ENCODE peak calls at places on chromosomes 6 and 20, in eight cellular contexts. F is CD8-positive, alpha-beta memory T cell; Z is heart left ventricle; A is uterus; H is mesothelial cell of epicardium; E is left colon; L is activated naive CD4-positive, alpha-beta T cell; V is activated gamma-delta T cell treated with Interleukin-2 at 50 U/mL for 16 hours. G is an unnamed sample.

GRCh38 chr6:13486679-13487121 is 700 bp downstream of the GFOD1 start:
- DNase-seq in F (peak), Z (peak), A (peak), H (no peak), E (peak), L (peak), V (peak), G (peak)

GRCh38 chr6:54282186-54282585 is 26.1 kb upstream of the TINAG start:
- DNase-seq in F (no peak), Z (no peak), A (no peak), H (no peak), E (no peak), L (no peak), V (no peak), G (peak)

GRCh38 chr20:32672982-32673727 is 586 bp downstream of the C20orf203 start:
- DNase-seq in F (peak), Z (no peak), A (no peak), H (no peak), E (peak), L (no peak), V (peak), G (no peak)

GRCh38 chr20:17646901-17647301 is 35.1 kb downstream of the RRBP1 start:
- DNase-seq in F (no peak), Z (no peak), A (no peak), H (peak), E (peak), L (no peak), V (no peak), G (no peak)

GRCh38 chr6:156658186-156658585 is 119.0 kb upstream of the ARID1B start:
- DNase-seq in F (no peak), Z (peak), A (no peak), H (no peak), E (no peak), L (no peak), V (no peak), G (peak)

GRCh38 chr6:157396026-157396425 is 15.0 kb downstream of the ZDHHC14 start:
- DNase-seq in F (no peak), Z (no peak), A (no peak), H (no peak), E (no peak), L (no peak), V (no peak), G (no peak)

GRCh38 chr6:83998021-83998584 is 35.5 kb upstream of the MRAP2 start:
- DNase-seq in F (no peak), Z (no peak), A (no peak), H (no peak), E (no peak), L (no peak), V (no peak), G (no peak)

GRCh38 chr6:53461041-53461656 is 83.8 kb downstream of the GCLC start:
- DNase-seq in F (no peak), Z (no peak), A (no peak), H (no peak), E (no peak), L (no peak), V (no peak), G (peak)

GRCh38 chr6:85169189-85169588 is 280.7 kb upstream of the NT5E start:
- DNase-seq in F (no peak), Z (no peak), A (no peak), H (no peak), E (no peak), L (no peak), V (no peak), G (no peak)

GRCh38 chr6:21396313-21396712 is 197.2 kb upstream of the SOX4 start:
- DNase-seq in F (no peak), Z (no peak), A (no peak), H (no peak), E (no peak), L (no peak), V (no peak), G (peak)

GRCh38 chr6:137571854-137572253 is 77.7 kb upstream of the OLIG3 start:
- DNase-seq in F (peak), Z (no peak), A (no peak), H (no peak), E (no peak), L (no peak), V (peak), G (peak)

GRCh38 chr6:128118401-128118800 is 217.5 kb upstream of the THEMIS start:
- DNase-seq in F (no peak), Z (no peak), A (no peak), H (no peak), E (no peak), L (no peak), V (no peak), G (peak)

GRCh38 chr6:154432533-154433476 is 76.2 kb upstream of the IPCEF1 start:
- DNase-seq in F (no peak), Z (no peak), A (no peak), H (no peak), E (no peak), L (no peak), V (no peak), G (peak)

GRCh38 chr20:57653910-57654309 is 33.7 kb upstream of the ZBP1 start:
- DNase-seq in F (no peak), Z (peak), A (peak), H (no peak), E (no peak), L (no peak), V (no peak), G (no peak)

GRCh38 chr20:57769756-57770155 is 59.9 kb upstream of the PMEPA1 start:
- DNase-seq in F (no peak), Z (no peak), A (no peak), H (no peak), E (no peak), L (no peak), V (no peak), G (no peak)

GRCh38 chr6:149409617-149410016 is 9.6 kb downstream of the SUMO4 start:
- DNase-seq in F (no peak), Z (no peak), A (no peak), H (no peak), E (no peak), L (no peak), V (no peak), G (no peak)

GRCh38 chr20:50921055-50921454 is 10.2 kb downstream of the ADNP start:
- DNase-seq in F (peak), Z (no peak), A (no peak), H (no peak), E (no peak), L (no peak), V (no peak), G (peak)

GRCh38 chr6:131096786-131097185 is 33.7 kb upstream of the EPB41L2 start:
- DNase-seq in F (no peak), Z (no peak), A (no peak), H (no peak), E (no peak), L (no peak), V (no peak), G (no peak)

GRCh38 chr20:37936451-37936850 is 33.5 kb downstream of the VSTM2L start:
- DNase-seq in F (no peak), Z (no peak), A (no peak), H (no peak), E (no peak), L (no peak), V (no peak), G (no peak)

GRCh38 chr20:57810511-57811372 is 100.9 kb upstream of the PMEPA1 start:
- DNase-seq in F (no peak), Z (no peak), A (no peak), H (no peak), E (no peak), L (no peak), V (no peak), G (no peak)

GRCh38 chr6:37635319-37635718 is 62.4 kb downstream of the MDGA1 start:
- DNase-seq in F (no peak), Z (no peak), A (no peak), H (no peak), E (no peak), L (no peak), V (no peak), G (no peak)

GRCh38 chr20:2606507-2607006 is 45.9 kb upstream of the NOP56 start:
- DNase-seq in F (no peak), Z (no peak), A (no peak), H (no peak), E (no peak), L (no peak), V (no peak), G (peak)

GRCh38 chr6:456887-457286 is 65.3 kb downstream of the IRF4 start:
- DNase-seq in F (no peak), Z (no peak), A (no peak), H (no peak), E (no peak), L (no peak), V (no peak), G (no peak)

GRCh38 chr6:79467716-79468115 is 69.5 kb downstream of the LCA5 start:
- DNase-seq in F (no peak), Z (no peak), A (no peak), H (no peak), E (no peak), L (no peak), V (no peak), G (peak)